ENCODE peak calls at places on chromosomes 13 and 19, in ten cellular contexts. One of them, this sample, is unnamed.

GRCh38 chr13:41456768-41457588 is at the start of gene RGCC:
- DNase-seq in A549: peak
- DNase-seq in Peyer's patch: peak
- DNase-seq in aorta: peak
- DNase-seq in esophagus muscularis mucosa: no peak
- DNase-seq in endodermal cell: peak
- DNase-seq in kidney epithelial cell: no peak
- DNase-seq in mesenchymal stem cell: peak
- DNase-seq in fibroblast of the aortic adventitia: no peak
- DNase-seq in AG10803: peak
- DNase-seq in this sample: peak

GRCh38 chr19:4388171-4389063 is 11.9 kb downstream of the SH3GL1 start:
- DNase-seq in fibroblast of the aortic adventitia: no peak
- DNase-seq in endodermal cell: no peak
- DNase-seq in A549: no peak
- DNase-seq in esophagus muscularis mucosa: no peak
- DNase-seq in mesenchymal stem cell: no peak
- DNase-seq in Peyer's patch: no peak
- DNase-seq in kidney epithelial cell: no peak
- DNase-seq in aorta: no peak
- DNase-seq in AG10803: peak
- DNase-seq in this sample: no peak

GRCh38 chr13:24127116-24127631 is 33.3 kb upstream of the SPATA13 start:
- DNase-seq in mesenchymal stem cell: peak
- DNase-seq in A549: no peak
- DNase-seq in esophagus muscularis mucosa: no peak
- DNase-seq in AG10803: peak
- DNase-seq in aorta: no peak
- DNase-seq in Peyer's patch: peak
- DNase-seq in endodermal cell: no peak
- DNase-seq in fibroblast of the aortic adventitia: no peak
- DNase-seq in kidney epithelial cell: no peak
- DNase-seq in this sample: no peak

GRCh38 chr19:38478273-38478971 is 44.9 kb downstream of the RYR1 start:
- DNase-seq in esophagus muscularis mucosa: no peak
- DNase-seq in AG10803: no peak
- DNase-seq in mesenchymal stem cell: peak
- DNase-seq in kidney epithelial cell: no peak
- DNase-seq in A549: peak
- DNase-seq in fibroblast of the aortic adventitia: peak
- DNase-seq in Peyer's patch: no peak
- DNase-seq in aorta: no peak
- DNase-seq in endodermal cell: peak
- DNase-seq in this sample: no peak

GRCh38 chr19:39052846-39053245 is 20.5 kb upstream of the FBXO27 start:
- DNase-seq in aorta: no peak
- DNase-seq in endodermal cell: no peak
- DNase-seq in mesenchymal stem cell: no peak
- DNase-seq in A549: no peak
- DNase-seq in AG10803: no peak
- DNase-seq in fibroblast of the aortic adventitia: no peak
- DNase-seq in esophagus muscularis mucosa: no peak
- DNase-seq in Peyer's patch: no peak
- DNase-seq in kidney epithelial cell: no peak
- DNase-seq in this sample: no peak

GRCh38 chr19:55692681-55693081 is 17.7 kb downstream of the EPN1 start:
- DNase-seq in A549: no peak
- DNase-seq in AG10803: no peak
- DNase-seq in mesenchymal stem cell: no peak
- DNase-seq in kidney epithelial cell: no peak
- DNase-seq in fibroblast of the aortic adventitia: no peak
- DNase-seq in esophagus muscularis mucosa: no peak
- DNase-seq in endodermal cell: no peak
- DNase-seq in aorta: no peak
- DNase-seq in Peyer's patch: peak
- DNase-seq in this sample: no peak

GRCh38 chr13:75705395-75705794 is 69.3 kb downstream of the LMO7 start:
- DNase-seq in mesenchymal stem cell: peak
- DNase-seq in fibroblast of the aortic adventitia: peak
- DNase-seq in AG10803: peak
- DNase-seq in endodermal cell: no peak
- DNase-seq in Peyer's patch: no peak
- DNase-seq in kidney epithelial cell: no peak
- DNase-seq in A549: peak
- DNase-seq in esophagus muscularis mucosa: no peak
- DNase-seq in aorta: no peak
- DNase-seq in this sample: no peak

GRCh38 chr19:45103625-45104319 is 10.8 kb downstream of the PPP1R37 start:
- DNase-seq in mesenchymal stem cell: no peak
- DNase-seq in AG10803: no peak
- DNase-seq in esophagus muscularis mucosa: no peak
- DNase-seq in endodermal cell: peak
- DNase-seq in A549: no peak
- DNase-seq in kidney epithelial cell: no peak
- DNase-seq in fibroblast of the aortic adventitia: no peak
- DNase-seq in aorta: no peak
- DNase-seq in Peyer's patch: no peak
- DNase-seq in this sample: no peak

GRCh38 chr13:28320884-28321574 is 173.9 kb downstream of the FLT1 start:
- DNase-seq in aorta: no peak
- DNase-seq in esophagus muscularis mucosa: no peak
- DNase-seq in kidney epithelial cell: no peak
- DNase-seq in A549: no peak
- DNase-seq in fibroblast of the aortic adventitia: no peak
- DNase-seq in Peyer's patch: no peak
- DNase-seq in AG10803: no peak
- DNase-seq in endodermal cell: no peak
- DNase-seq in mesenchymal stem cell: peak
- DNase-seq in this sample: no peak

GRCh38 chr19:15452111-15453047 is 2.6 kb upstream of the WIZ start:
- DNase-seq in esophagus muscularis mucosa: peak
- DNase-seq in aorta: peak
- DNase-seq in endodermal cell: peak
- DNase-seq in A549: peak
- DNase-seq in mesenchymal stem cell: peak
- DNase-seq in kidney epithelial cell: peak
- DNase-seq in AG10803: peak
- DNase-seq in fibroblast of the aortic adventitia: peak
- DNase-seq in Peyer's patch: peak
- DNase-seq in this sample: peak

GRCh38 chr13:104759069-104759468 is 1692.9 kb upstream of the SLC10A2 start:
- DNase-seq in kidney epithelial cell: no peak
- DNase-seq in esophagus muscularis mucosa: no peak
- DNase-seq in AG10803: no peak
- DNase-seq in fibroblast of the aortic adventitia: no peak
- DNase-seq in endodermal cell: no peak
- DNase-seq in aorta: no peak
- DNase-seq in A549: no peak
- DNase-seq in mesenchymal stem cell: no peak
- DNase-seq in Peyer's patch: no peak
- DNase-seq in this sample: no peak

GRCh38 chr19:12364391-12365093 is 941 bp downstream of the ZNF442 start:
- DNase-seq in Peyer's patch: peak
- DNase-seq in AG10803: peak
- DNase-seq in kidney epithelial cell: no peak
- DNase-seq in esophagus muscularis mucosa: no peak
- DNase-seq in mesenchymal stem cell: peak
- DNase-seq in A549: no peak
- DNase-seq in aorta: peak
- DNase-seq in fibroblast of the aortic adventitia: peak
- DNase-seq in endodermal cell: no peak
- DNase-seq in this sample: no peak
- H3K4me3 ChIP-seq in Peyer's patch: peak
- H3K4me3 ChIP-seq in AG10803: peak
- H3K4me3 ChIP-seq in kidney epithelial cell: peak
- H3K4me3 ChIP-seq in esophagus muscularis mucosa: peak
- H3K4me3 ChIP-seq in mesenchymal stem cell: peak
- H3K4me3 ChIP-seq in A549: no peak
- H3K4me3 ChIP-seq in aorta: peak
- H3K4me3 ChIP-seq in fibroblast of the aortic adventitia: peak
- H3K4me3 ChIP-seq in endodermal cell: peak
- H3K4me3 ChIP-seq in this sample: peak

DNA sequence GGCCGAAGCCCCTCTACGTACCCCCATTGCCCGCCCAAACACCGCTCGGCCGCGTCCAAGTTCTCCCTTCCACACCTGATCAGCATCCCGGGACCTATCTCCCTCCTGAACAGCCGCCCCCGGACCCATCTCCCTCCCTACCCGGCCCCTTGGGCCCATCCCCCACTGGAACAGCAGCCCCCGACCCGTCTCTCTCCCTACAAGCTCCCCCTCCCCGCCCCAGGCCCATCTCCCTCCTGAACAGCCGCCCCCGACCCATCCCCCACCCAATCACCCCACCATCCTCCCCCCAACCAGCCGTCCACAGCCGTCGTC is 608 bp downstream of the ZSCAN1 start:
- DNase-seq in A549: no peak
- DNase-seq in aorta: no peak
- DNase-seq in fibroblast of the aortic adventitia: no peak
- DNase-seq in esophagus muscularis mucosa: no peak
- DNase-seq in mesenchymal stem cell: no peak
- DNase-seq in kidney epithelial cell: no peak
- DNase-seq in Peyer's patch: no peak
- DNase-seq in endodermal cell: peak
- DNase-seq in AG10803: no peak
- DNase-seq in this sample: no peak
- H3K4me3 ChIP-seq in A549: no peak
- H3K4me3 ChIP-seq in aorta: no peak
- H3K4me3 ChIP-seq in fibroblast of the aortic adventitia: no peak
- H3K4me3 ChIP-seq in esophagus muscularis mucosa: peak
- H3K4me3 ChIP-seq in mesenchymal stem cell: no peak
- H3K4me3 ChIP-seq in kidney epithelial cell: peak
- H3K4me3 ChIP-seq in Peyer's patch: no peak
- H3K4me3 ChIP-seq in endodermal cell: no peak
- H3K4me3 ChIP-seq in AG10803: no peak
- H3K4me3 ChIP-seq in this sample: peak

GRCh38 chr13:111115841-111116500 is 861 bp downstream of the ARHGEF7 start:
- DNase-seq in endodermal cell: peak
- DNase-seq in kidney epithelial cell: no peak
- DNase-seq in mesenchymal stem cell: peak
- DNase-seq in aorta: peak
- DNase-seq in fibroblast of the aortic adventitia: peak
- DNase-seq in Peyer's patch: no peak
- DNase-seq in A549: no peak
- DNase-seq in esophagus muscularis mucosa: peak
- DNase-seq in AG10803: peak
- DNase-seq in this sample: peak
- H3K4me3 ChIP-seq in endodermal cell: peak
- H3K4me3 ChIP-seq in kidney epithelial cell: peak
- H3K4me3 ChIP-seq in mesenchymal stem cell: peak
- H3K4me3 ChIP-seq in aorta: peak
- H3K4me3 ChIP-seq in fibroblast of the aortic adventitia: peak
- H3K4me3 ChIP-seq in Peyer's patch: peak
- H3K4me3 ChIP-seq in A549: peak
- H3K4me3 ChIP-seq in esophagus muscularis mucosa: peak
- H3K4me3 ChIP-seq in AG10803: peak
- H3K4me3 ChIP-seq in this sample: peak

DNA sequence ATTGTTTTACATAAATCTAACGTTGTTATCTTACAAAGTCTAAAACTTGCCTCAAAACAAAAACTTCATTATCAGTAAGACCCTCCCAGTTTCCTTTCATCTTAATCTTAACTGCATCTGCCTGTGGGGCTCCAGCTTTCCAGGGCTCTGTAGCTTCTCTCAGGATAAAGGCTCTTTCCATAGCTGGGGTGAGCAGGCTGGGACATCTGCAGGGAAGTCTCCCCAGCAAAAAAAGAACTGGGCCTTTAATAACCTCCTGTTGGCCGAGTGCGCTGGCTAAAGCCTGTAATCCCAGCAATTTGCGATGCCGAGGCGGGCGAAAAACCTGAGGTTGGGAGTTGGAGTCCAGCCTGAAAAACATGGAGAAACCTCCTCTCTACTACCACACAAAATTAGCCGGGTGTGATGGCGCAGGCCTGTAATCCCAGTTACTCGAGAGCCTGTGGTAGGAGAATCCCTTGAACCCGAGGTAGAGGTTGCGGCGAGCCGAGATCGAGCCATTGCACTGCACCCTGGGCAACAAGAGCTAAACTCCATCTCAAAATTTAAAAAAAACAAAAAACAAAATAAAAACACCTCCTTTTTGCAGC is 142.9 kb downstream of the ZNF737 start:
- DNase-seq in A549: no peak
- DNase-seq in fibroblast of the aortic adventitia: no peak
- DNase-seq in esophagus muscularis mucosa: no peak
- DNase-seq in Peyer's patch: no peak
- DNase-seq in endodermal cell: peak
- DNase-seq in kidney epithelial cell: no peak
- DNase-seq in AG10803: peak
- DNase-seq in aorta: no peak
- DNase-seq in mesenchymal stem cell: peak
- DNase-seq in this sample: no peak
- H3K4me3 ChIP-seq in A549: no peak
- H3K4me3 ChIP-seq in fibroblast of the aortic adventitia: peak
- H3K4me3 ChIP-seq in esophagus muscularis mucosa: peak
- H3K4me3 ChIP-seq in Peyer's patch: no peak
- H3K4me3 ChIP-seq in endodermal cell: peak
- H3K4me3 ChIP-seq in kidney epithelial cell: no peak
- H3K4me3 ChIP-seq in AG10803: peak
- H3K4me3 ChIP-seq in aorta: peak
- H3K4me3 ChIP-seq in mesenchymal stem cell: no peak
- H3K4me3 ChIP-seq in this sample: peak

GRCh38 chr13:108917581-108917980 is 288.2 kb downstream of the MYO16 start:
- DNase-seq in esophagus muscularis mucosa: no peak
- DNase-seq in Peyer's patch: no peak
- DNase-seq in mesenchymal stem cell: peak
- DNase-seq in kidney epithelial cell: no peak
- DNase-seq in fibroblast of the aortic adventitia: peak
- DNase-seq in endodermal cell: no peak
- DNase-seq in aorta: no peak
- DNase-seq in AG10803: peak
- DNase-seq in A549: no peak
- DNase-seq in this sample: no peak
- H3K4me3 ChIP-seq in esophagus muscularis mucosa: no peak
- H3K4me3 ChIP-seq in Peyer's patch: no peak
- H3K4me3 ChIP-seq in mesenchymal stem cell: no peak
- H3K4me3 ChIP-seq in kidney epithelial cell: no peak
- H3K4me3 ChIP-seq in fibroblast of the aortic adventitia: no peak
- H3K4me3 ChIP-seq in endodermal cell: no peak
- H3K4me3 ChIP-seq in aorta: no peak
- H3K4me3 ChIP-seq in AG10803: no peak
- H3K4me3 ChIP-seq in A549: no peak
- H3K4me3 ChIP-seq in this sample: no peak

GRCh38 chr19:8506402-8506957 is 4.0 kb upstream of the PRAM1 start:
- DNase-seq in A549: peak
- DNase-seq in endodermal cell: peak
- DNase-seq in Peyer's patch: no peak
- DNase-seq in kidney epithelial cell: no peak
- DNase-seq in aorta: no peak
- DNase-seq in esophagus muscularis mucosa: no peak
- DNase-seq in mesenchymal stem cell: no peak
- DNase-seq in fibroblast of the aortic adventitia: no peak
- DNase-seq in AG10803: no peak
- DNase-seq in this sample: no peak
- H3K4me3 ChIP-seq in A549: peak
- H3K4me3 ChIP-seq in endodermal cell: peak
- H3K4me3 ChIP-seq in Peyer's patch: peak
- H3K4me3 ChIP-seq in kidney epithelial cell: peak
- H3K4me3 ChIP-seq in aorta: peak
- H3K4me3 ChIP-seq in esophagus muscularis mucosa: peak
- H3K4me3 ChIP-seq in mesenchymal stem cell: peak
- H3K4me3 ChIP-seq in fibroblast of the aortic adventitia: peak
- H3K4me3 ChIP-seq in AG10803: peak
- H3K4me3 ChIP-seq in this sample: peak